ENCODE peak calls at places on chromosome 12, in eight cellular contexts. C is HCT116, S is GM23338, P is PC-3, D is hepatocyte, X is GM23248, F is OCI-LY7, V is SK-N-SH. H is an unnamed sample. For H3K9me2, the result is how much of the 10 kb centered on the place peaks cover.

GRCh38 chr12:98595152-98595988 is 1.9 kb downstream of the SLC25A3 start:
- DNase-seq in D (peak), F (no peak), V (no peak), X (peak), C (no peak), S (no peak), P (peak), H (no peak)

GRCh38 chr12:68815232-68815927 is 7.4 kb downstream of the MDM2 start:
- DNase-seq in S (no peak), C (no peak), D (no peak), P (no peak), F (no peak), X (no peak), V (no peak), H (no peak)

GRCh38 chr12:75578546-75578945 is 67.1 kb upstream of the KRR1 start:
- DNase-seq in V (no peak), F (no peak), D (no peak), X (no peak), S (no peak), P (peak), C (no peak), H (no peak)

GRCh38 chr12:42588981-42589464 is 523 bp downstream of the PRICKLE1 start:
- DNase-seq in C (no peak), P (peak), D (peak), F (peak), V (peak), X (peak), S (peak), H (no peak)

GRCh38 chr12:29858270-29858786 is 74.6 kb upstream of the TMTC1 start:
- DNase-seq in S (no peak), C (no peak), D (no peak), F (no peak), P (no peak), V (no peak), X (no peak), H (no peak)

GRCh38 chr12:123907726-123908476 is 64.7 kb downstream of the CCDC92 start:
- DNase-seq in D (peak), V (no peak), C (no peak), S (no peak), P (no peak), F (no peak), X (no peak), H (no peak)

GRCh38 chr12:54125950-54126695 is 62.7 kb downstream of the SMUG1 start:
- DNase-seq in D (no peak), V (peak), F (no peak), S (peak), X (peak), P (no peak), C (no peak), H (no peak)

GRCh38 chr12:6691473-6691872 is 2.3 kb upstream of the ZNF384 start:
- DNase-seq in F (no peak), S (peak), V (no peak), X (peak), P (no peak), D (no peak), C (no peak), H (no peak)

GRCh38 chr12:66014818-66015217 is 115.7 kb downstream of the LLPH start:
- DNase-seq in X (peak), V (no peak), P (peak), C (no peak), S (no peak), D (no peak), F (no peak), H (no peak)

GRCh38 chr12:72203764-72204335 is 68.3 kb upstream of the TRHDE start:
- DNase-seq in S (no peak), C (no peak), P (no peak), D (no peak), F (no peak), V (no peak), X (no peak), H (no peak)

GRCh38 chr12:6197996-6198395 is 2.2 kb upstream of the CD9 start:
- DNase-seq in P (no peak), V (no peak), F (no peak), C (no peak), D (no peak), S (peak), X (no peak), H (no peak)

GRCh38 chr12:52559979-52560378 is 7.0 kb upstream of the KRT71 start:
- DNase-seq in S (no peak), C (no peak), V (no peak), X (no peak), P (no peak), D (no peak), F (no peak), H (no peak)

GRCh38 chr12:32644455-32644854 is 34.6 kb upstream of the DNM1L start:
- DNase-seq in C (no peak), F (no peak), X (no peak), S (no peak), V (no peak), P (no peak), D (no peak), H (no peak)

GRCh38 chr12:132524405-132524804 is 34.5 kb downstream of the FBRSL1 start:
- DNase-seq in C (no peak), S (no peak), P (peak), X (no peak), V (no peak), F (no peak), D (peak), H (peak)

GRCh38 chr12:89251326-89252237 is 100.7 kb downstream of the DUSP6 start:
- DNase-seq in C (no peak), V (no peak), F (no peak), D (no peak), X (no peak), P (no peak), S (no peak), H (no peak)

GRCh38 chr12:106712768-106713167 is 61.7 kb upstream of the RIC8B start:
- DNase-seq in P (no peak), X (no peak), D (no peak), S (no peak), V (no peak), F (no peak), C (no peak), H (no peak)

GRCh38 chr12:106711316-106711715 is 63.2 kb upstream of the RIC8B start:
- DNase-seq in D (no peak), S (no peak), V (no peak), P (no peak), X (no peak), C (no peak), F (no peak), H (no peak)

GRCh38 chr12:106705971-106706370 is 68.5 kb upstream of the RIC8B start:
- DNase-seq in V (no peak), X (no peak), P (no peak), S (no peak), F (no peak), D (no peak), C (no peak), H (no peak)

GRCh38 chr12:106710143-106710893 is 64.2 kb upstream of the RIC8B start:
- DNase-seq in F (no peak), V (no peak), X (no peak), S (peak), P (no peak), D (no peak), C (no peak), H (no peak)

GRCh38 chr12:106709068-106709511 is 65.4 kb upstream of the RIC8B start:
- DNase-seq in V (no peak), P (no peak), D (no peak), C (no peak), X (no peak), S (peak), F (no peak), H (no peak)
- H3K9me2 ChIP-seq in V (under half), P (under half), D (under half), C (under half), X (under half), S (under half), F (under half), H (under half)

GRCh38 chr12:11628353-11628752 is 21.1 kb upstream of the ETV6 start:
- DNase-seq in S (no peak), C (no peak), F (no peak), P (peak), V (no peak), D (no peak), X (no peak), H (no peak)
- H3K9me2 ChIP-seq in S (under half), C (under half), F (under half), P (under half), V (under half), D (under half), X (under half), H (under half)

GRCh38 chr12:110038741-110039084 is 9.6 kb downstream of the C12orf76 start:
- DNase-seq in V (no peak), F (no peak), D (no peak), P (no peak), X (no peak), C (no peak), S (no peak), H (no peak)

GRCh38 chr12:110037315-110037714 is 11.0 kb downstream of the C12orf76 start:
- DNase-seq in V (no peak), D (no peak), P (no peak), F (no peak), S (no peak), X (no peak), C (no peak), H (no peak)

GRCh38 chr12:110039085-110039807 is 9.1 kb downstream of the C12orf76 start:
- DNase-seq in C (no peak), P (peak), V (no peak), F (no peak), S (peak), X (peak), D (peak), H (peak)

DNA sequence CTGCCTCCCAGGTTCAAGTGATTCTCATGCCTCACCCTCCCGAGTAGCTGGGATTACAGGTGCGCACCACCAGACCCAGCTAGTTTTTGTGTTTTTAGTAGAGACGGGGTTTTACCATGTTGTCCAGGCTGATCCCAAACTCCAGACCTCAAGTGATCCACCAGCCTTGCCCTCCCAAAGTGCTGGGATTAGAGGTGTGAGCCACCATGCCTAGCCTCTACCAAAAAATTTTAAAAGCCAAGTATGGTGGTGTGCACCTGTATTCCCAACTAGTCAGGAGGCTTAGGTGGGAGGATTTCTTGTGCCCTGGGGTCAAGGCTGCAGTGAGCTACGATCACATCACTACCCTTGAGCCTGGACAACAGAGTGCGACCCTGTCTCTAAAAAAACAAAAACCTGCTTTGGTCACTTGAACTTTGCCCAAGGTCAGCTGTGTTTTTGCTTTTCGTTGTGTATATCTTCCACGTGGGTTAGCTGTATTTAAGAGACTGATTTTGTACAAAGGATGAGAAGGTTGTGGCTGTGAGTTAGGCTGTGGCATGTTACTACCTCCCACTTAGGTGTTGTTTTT is 12.7 kb downstream of the C12orf76 start:
- DNase-seq in P (no peak), V (no peak), D (no peak), X (no peak), F (no peak), S (no peak), C (no peak), H (no peak)
- H3K9me2 ChIP-seq in P (under half), V (under half), D (under half), X (under half), F (under half), S (under half), C (under half), H (under half)

GRCh38 chr12:108789546-108789945 is 58.2 kb upstream of the CORO1C start:
- DNase-seq in P (no peak), F (no peak), S (no peak), D (no peak), V (no peak), C (no peak), X (peak), H (no peak)
- H3K9me2 ChIP-seq in P (under half), F (under half), S (under half), D (under half), V (under half), C (under half), X (under half), H (under half)

GRCh38 chr12:49432616-49433015 is 65.4 kb downstream of the SPATS2 start:
- DNase-seq in F (no peak), C (no peak), P (no peak), X (no peak), V (no peak), D (no peak), S (no peak), H (no peak)

DNA sequence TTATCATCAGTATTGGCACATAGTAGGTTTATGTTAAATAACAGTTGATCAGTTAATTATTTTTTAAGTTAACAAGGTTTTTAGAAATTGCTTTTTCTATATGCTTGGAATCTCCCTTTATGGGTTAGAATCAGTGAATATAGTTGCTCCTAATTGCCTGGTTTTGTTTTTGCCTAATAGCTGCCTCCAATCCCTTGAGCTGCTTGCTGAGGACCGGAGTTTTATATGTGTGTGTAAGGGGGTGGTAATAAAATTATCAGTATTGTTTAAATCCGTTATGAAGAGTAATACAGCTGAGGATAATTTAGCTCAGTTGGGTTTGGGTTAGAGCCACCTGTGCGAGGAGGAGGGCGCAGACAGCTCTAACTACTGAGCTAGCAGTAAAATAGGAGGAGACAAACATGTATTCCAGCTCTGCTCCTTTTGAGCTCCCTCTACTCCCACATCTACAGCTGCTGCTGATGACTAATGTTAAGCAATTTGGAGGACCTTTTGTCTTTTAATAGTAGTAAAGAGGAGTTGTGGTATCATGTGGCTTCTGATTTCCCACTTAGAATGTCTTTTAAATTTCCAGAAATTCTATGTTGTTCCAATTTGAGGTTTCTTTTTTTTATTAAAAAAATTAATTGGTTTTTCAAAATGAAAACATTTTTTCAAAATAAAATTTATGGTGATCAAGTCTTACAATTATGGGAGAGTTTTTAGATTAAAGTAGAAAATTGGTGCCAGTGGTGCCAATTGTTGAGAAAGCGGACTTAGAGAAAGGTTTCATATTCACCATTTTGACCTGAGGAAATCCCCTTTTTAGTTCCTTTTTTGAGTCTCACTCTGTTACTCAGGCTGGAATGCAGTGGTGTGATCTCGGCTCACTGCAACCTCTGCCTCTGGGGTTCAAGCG is 61.6 kb downstream of the SPATS2 start:
- DNase-seq in X (peak), V (no peak), P (peak), S (no peak), C (peak), D (no peak), F (peak), H (no peak)
- H3K9me2 ChIP-seq in X (under half), V (under half), P (under half), S (under half), C (under half), D (under half), F (under half), H (under half)

GRCh38 chr12:93947486-93947885 is 200.9 kb upstream of the PLXNC1 start:
- DNase-seq in S (no peak), C (no peak), V (no peak), D (no peak), P (no peak), F (no peak), X (no peak), H (no peak)
- H3K9me2 ChIP-seq in S (under half), C (under half), V (under half), D (under half), P (under half), F (under half), X (under half), H (under half)

GRCh38 chr12:95621725-95622124 is 70.4 kb upstream of the USP44 start:
- DNase-seq in X (no peak), C (no peak), P (no peak), D (no peak), F (no peak), V (no peak), S (no peak), H (no peak)
- H3K9me2 ChIP-seq in X (under half), C (under half), P (under half), D (under half), F (under half), V (under half), S (under half), H (under half)

GRCh38 chr12:19674437-19674836 is 235.1 kb downstream of the AEBP2 start:
- DNase-seq in P (no peak), F (no peak), V (no peak), D (no peak), X (no peak), S (no peak), C (no peak), H (no peak)
- H3K9me2 ChIP-seq in P (under half), F (under half), V (under half), D (under half), X (under half), S (under half), C (under half), H (under half)